ENCODE peak calls at places on chromosomes 3 and 15, in seven cellular contexts. T is right atrium auricular region, K is lower lobe of right lung, N is RPMI7951, F is stromal cell of bone marrow, U is IMR-90, B is NCI-H1092. C is an unnamed sample.

GRCh38 chr3:74124716-74125115 is 489.7 kb downstream of the CNTN3 start:
- DNase-seq in F (no peak), K (no peak), T (no peak), B (no peak), U (no peak), N (no peak), C (no peak)

GRCh38 chr3:40366203-40367162 is 20.5 kb upstream of the ENTPD3 start:
- DNase-seq in B (no peak), K (no peak), F (peak), T (no peak), U (peak), N (peak), C (no peak)

GRCh38 chr15:85632014-85632413 is 162.7 kb downstream of the KLHL25 start:
- DNase-seq in F (no peak), N (no peak), K (no peak), T (no peak), U (no peak), B (no peak), C (no peak)

GRCh38 chr3:131794766-131795381 is 239.9 kb downstream of the CPNE4 start:
- DNase-seq in N (peak), K (no peak), B (no peak), F (peak), U (peak), T (no peak), C (no peak)

GRCh38 chr3:176872771-176873209 is 324.5 kb downstream of the TBL1XR1 start:
- DNase-seq in K (no peak), N (peak), U (peak), F (peak), B (peak), T (no peak), C (no peak)

GRCh38 chr3:150409527-150410310 is 1.6 kb downstream of the TSC22D2 start:
- DNase-seq in U (peak), T (peak), K (peak), N (peak), F (peak), B (peak), C (peak)

GRCh38 chr3:141526709-141527108 is 39.9 kb downstream of the RASA2 start:
- DNase-seq in K (no peak), N (no peak), T (no peak), B (no peak), U (no peak), F (no peak), C (no peak)

GRCh38 chr3:170809975-170810357 is 60.0 kb downstream of the RPL22L1 start:
- DNase-seq in K (no peak), U (peak), B (no peak), T (no peak), F (no peak), N (peak), C (no peak)

GRCh38 chr15:96296264-96296663 is 34.2 kb upstream of the NR2F2 start:
- DNase-seq in B (no peak), U (peak), T (no peak), N (peak), F (no peak), K (no peak), C (no peak)